ENCODE peak calls at places on chromosomes 13 and 19, in four cellular contexts. B, P, F and Y are unnamed samples.

GRCh38 chr19:14091885-14092462 is 1.4 kb upstream of the SAMD1 start:
- DNase-seq in B (no peak), P (no peak), F (no peak), Y (no peak)

GRCh38 chr19:44643605-44644390 is at the start of gene PVR:
- DNase-seq in F (peak), B (peak), P (peak), Y (peak)

GRCh38 chr13:95180513-95181245 is 120.6 kb downstream of the ABCC4 start:
- DNase-seq in P (no peak), B (no peak), F (no peak), Y (no peak)

GRCh38 chr13:99389520-99390304 is 82.5 kb upstream of the GPR183 start:
- DNase-seq in B (no peak), P (no peak), F (no peak), Y (no peak)

GRCh38 chr13:27775943-27776342 is 16.3 kb upstream of the GSX1 start:
- DNase-seq in F (no peak), B (no peak), P (no peak), Y (no peak)

GRCh38 chr19:38862321-38863059 is 12.7 kb upstream of the HNRNPL start:
- DNase-seq in B (no peak), P (no peak), F (peak), Y (peak)

GRCh38 chr13:96165840-96166239 is 75.9 kb downstream of the HS6ST3 start:
- DNase-seq in P (no peak), B (no peak), F (no peak), Y (no peak)

GRCh38 chr19:58570770-58571574 is 2.2 kb downstream of the MZF1 start:
- DNase-seq in F (no peak), P (no peak), B (no peak), Y (no peak)

GRCh38 chr13:39616087-39616694 is 13.2 kb upstream of the LHFPL6 start:
- DNase-seq in P (peak), F (peak), B (no peak), Y (peak)

GRCh38 chr19:47494211-47494547 is 10.2 kb upstream of the KPTN start:
- DNase-seq in P (no peak), F (peak), B (no peak), Y (no peak)

GRCh38 chr19:48858984-48859710 is 9.3 kb downstream of the PLEKHA4 start:
- DNase-seq in B (peak), P (no peak), F (no peak), Y (no peak)

GRCh38 chr13:31045621-31046081 is 113.2 kb downstream of the TEX26 start:
- DNase-seq in F (no peak), B (peak), P (peak), Y (peak)

GRCh38 chr19:14127176-14127575 is 9.2 kb downstream of the ASF1B start:
- DNase-seq in B (no peak), F (no peak), P (no peak), Y (no peak)

GRCh38 chr13:43146400-43146799 is 123.0 kb downstream of the DNAJC15 start:
- DNase-seq in B (no peak), P (no peak), F (no peak), Y (no peak)

GRCh38 chr19:2728783-2729387 is 7.7 kb upstream of the DIRAS1 start:
- DNase-seq in P (no peak), B (no peak), F (peak), Y (no peak)

GRCh38 chr13:47334173-47334572 is 437.3 kb upstream of the HTR2A start:
- DNase-seq in P (no peak), F (no peak), B (no peak), Y (no peak)

GRCh38 chr19:2170219-2170618 is 6.5 kb downstream of the DOT1L start:
- DNase-seq in P (no peak), B (no peak), F (no peak), Y (no peak)

GRCh38 chr13:113554333-113554700 is 30.2 kb upstream of the TFDP1 start:
- DNase-seq in P (no peak), B (no peak), F (no peak), Y (no peak)

GRCh38 chr13:34964558-34964957 is 22.5 kb downstream of the NBEA start:
- DNase-seq in B (no peak), P (no peak), F (no peak), Y (no peak)

GRCh38 chr19:33376423-33376822 is 2.9 kb downstream of the CEBPG start:
- DNase-seq in P (peak), F (no peak), B (no peak), Y (no peak)

GRCh38 chr13:101919541-101920306 is 467.2 kb downstream of the ITGBL1 start:
- DNase-seq in B (no peak), F (peak), P (no peak), Y (peak)

GRCh38 chr19:41776700-41777099 is 19.7 kb upstream of the CEACAM3 start:
- DNase-seq in P (no peak), F (no peak), B (no peak), Y (no peak)

GRCh38 chr13:50170447-50171037 is 155.3 kb downstream of the KCNRG start:
- DNase-seq in B (no peak), F (no peak), P (no peak), Y (peak)

GRCh38 chr19:55005684-55006488 is 32.2 kb downstream of the GP6 start:
- DNase-seq in P (no peak), F (peak), B (peak), Y (peak)

GRCh38 chr13:77386880-77387606 is 60.1 kb upstream of the MYCBP2 start:
- DNase-seq in F (no peak), B (no peak), P (peak), Y (peak)

GRCh38 chr13:51417716-51418115 is 35.1 kb downstream of the INTS6 start:
- DNase-seq in B (no peak), F (no peak), P (no peak), Y (no peak)

GRCh38 chr13:48818495-48818961 is 157.2 kb upstream of the FNDC3A start:
- DNase-seq in B (no peak), F (no peak), P (peak), Y (peak)

GRCh38 chr19:7767487-7767886 is 4.4 kb downstream of the CLEC4M start:
- DNase-seq in P (no peak), F (no peak), B (no peak), Y (no peak)

GRCh38 chr13:45119469-45119989 is 781 bp upstream of the GTF2F2 start:
- DNase-seq in B (peak), F (peak), P (no peak), Y (no peak)

GRCh38 chr19:20359933-20360720 is 193.1 kb downstream of the ZNF486 start:
- DNase-seq in F (peak), B (no peak), P (no peak), Y (no peak)